ENCODE peak calls at places on chromosomes 6 and 20, in six cellular contexts. K, L, N, S, R and P are unnamed samples.

GRCh38 chr20:9660236-9660868 is 146.0 kb downstream of the LAMP5 start:
- DNase-seq in K (no peak), L (peak; percentile 42), R (no peak), S (no peak), N (no peak), P (peak; percentile 45)

GRCh38 chr20:58815448-58815847 is 35.3 kb downstream of the GNAS-AS1 start:
- DNase-seq in R (no peak), K (no peak), N (no peak), L (no peak), S (no peak), P (no peak)

GRCh38 chr20:45366192-45366591 is 3.2 kb downstream of the SYS1 start:
- DNase-seq in S (no peak), N (no peak), R (no peak), K (no peak), L (no peak), P (no peak)

GRCh38 chr6:166814386-166814785 is 142.0 kb downstream of the RNASET2 start:
- DNase-seq in S (no peak), N (no peak), L (no peak), R (no peak), K (no peak), P (no peak)

GRCh38 chr20:33373735-33374605 is 27.3 kb downstream of the CDK5RAP1 start:
- DNase-seq in N (no peak), K (peak; percentile 40), L (no peak), R (peak; percentile 93), S (no peak), P (no peak)

GRCh38 chr6:170448317-170448716 is 104.8 kb downstream of the PSMB1 start:
- DNase-seq in K (no peak), N (no peak), L (no peak), R (no peak), S (no peak), P (peak; percentile 34)

GRCh38 chr6:132813173-132813856 is 1.1 kb upstream of the RPS12 start:
- DNase-seq in S (peak; percentile 70), L (no peak), K (no peak), R (no peak), N (peak; percentile 16), P (peak; percentile 40)

GRCh38 chr6:145813285-145814034 is 1.1 kb downstream of the FBXO30 start:
- DNase-seq in S (no peak), N (no peak), R (peak; percentile 76), L (no peak), K (no peak), P (no peak)

GRCh38 chr6:163356324-163356723 is 58.2 kb upstream of the QKI start:
- DNase-seq in N (no peak), L (no peak), K (no peak), R (peak; percentile 12), S (peak; percentile 75), P (no peak)

GRCh38 chr6:17300637-17301036 is 19.5 kb downstream of the RBM24 start:
- DNase-seq in N (no peak), L (no peak), S (no peak), R (no peak), K (no peak), P (no peak)

GRCh38 chr6:39553811-39554802 is 171.1 kb downstream of the KIF6 start:
- DNase-seq in R (no peak), N (no peak), L (no peak), S (no peak), K (no peak), P (no peak)

GRCh38 chr20:34473262-34473883 is 42.8 kb upstream of the DYNLRB1 start:
- DNase-seq in L (peak; percentile 51), N (no peak), S (no peak), K (no peak), R (peak; percentile 11), P (no peak)

GRCh38 chr6:116535109-116535508 is 10.4 kb downstream of the TRAPPC3L start:
- DNase-seq in S (no peak), R (peak; percentile 23), N (no peak), K (no peak), L (no peak), P (no peak)

GRCh38 chr6:66145867-66146266 is 438.8 kb upstream of the EYS start:
- DNase-seq in R (no peak), K (no peak), L (no peak), N (no peak), S (peak; percentile 30), P (no peak)

GRCh38 chr6:137148291-137149076 is 25.0 kb downstream of the IL22RA2 start:
- DNase-seq in L (no peak), R (peak; percentile 6), N (no peak), S (peak; percentile 65), K (no peak), P (no peak)

GRCh38 chr6:39466664-39467063 is 144.2 kb upstream of the KCNK16 start:
- DNase-seq in L (no peak), S (no peak), K (no peak), R (no peak), N (no peak), P (no peak)

GRCh38 chr6:1970151-1970561 is 275.2 kb downstream of the GMDS start:
- DNase-seq in K (no peak), R (no peak), L (no peak), N (no peak), S (no peak), P (no peak)

GRCh38 chr6:24721461-24722215 is 2.7 kb upstream of the C6orf62 start:
- DNase-seq in R (no peak), N (no peak), S (no peak), L (no peak), K (no peak), P (no peak)

GRCh38 chr6:154995241-154996162 is at the start of gene TIAM2:
- DNase-seq in K (no peak), S (no peak), L (peak; percentile 44), N (no peak), R (no peak), P (peak; percentile 31)

GRCh38 chr6:158057213-158057987 is 75.7 kb downstream of the SYNJ2 start:
- DNase-seq in S (no peak), N (no peak), R (peak; percentile 97), L (no peak), K (no peak), P (no peak)

GRCh38 chr6:76264466-76264865 is 192.0 kb upstream of the IMPG1 start:
- DNase-seq in L (no peak), S (no peak), R (no peak), K (no peak), N (no peak), P (no peak)

GRCh38 chr20:48983423-48984400 is 62.2 kb downstream of the ARFGEF2 start:
- DNase-seq in R (peak; percentile 91), S (no peak), N (no peak), L (no peak), K (no peak), P (no peak)

GRCh38 chr20:29876911-29877285 is 1380.6 kb upstream of the DEFB115 start:
- DNase-seq in N (no peak), S (peak; percentile 48), K (no peak), R (no peak), L (no peak), P (peak; percentile 38)

GRCh38 chr6:141675957-141676356 is 456.8 kb upstream of the GJE1 start:
- DNase-seq in K (no peak), N (no peak), S (no peak), R (peak; percentile 4), L (no peak), P (no peak)

GRCh38 chr20:44354979-44355502 is 458 bp upstream of the HNF4A start:
- DNase-seq in K (no peak), N (no peak), S (no peak), L (no peak), R (no peak), P (no peak)

GRCh38 chr6:25553502-25553901 is 98.5 kb upstream of the SCGN start:
- DNase-seq in R (no peak), N (no peak), S (no peak), K (no peak), L (no peak), P (no peak)

GRCh38 chr20:41664584-41664983 is 46.4 kb upstream of the CHD6 start:
- DNase-seq in K (no peak), L (no peak), N (no peak), R (peak; percentile 8), S (no peak), P (no peak)

GRCh38 chr6:73180718-73181619 is 44.3 kb downstream of the KHDC1L start:
- DNase-seq in R (peak; percentile 84), S (no peak), N (no peak), K (no peak), L (no peak), P (no peak)

GRCh38 chr6:14510038-14510437 is 392.5 kb downstream of the CD83 start:
- DNase-seq in N (no peak), S (no peak), R (no peak), L (no peak), K (no peak), P (no peak)
- TF ChIP-seq CTCF in N (no peak), S (no peak), R (peak; percentile 40), L (no peak), K (no peak), P (no peak)

GRCh38 chr6:42790549-42791181 is 8.8 kb downstream of the BICRAL start:
- DNase-seq in S (no peak), R (no peak), L (no peak), K (no peak), N (no peak), P (no peak)

GRCh38 chr6:42791706-42792320 is 10.0 kb downstream of the BICRAL start:
- DNase-seq in L (no peak), S (no peak), N (no peak), K (no peak), R (no peak), P (no peak)

GRCh38 chr6:42796171-42796570 is 14.3 kb downstream of the BICRAL start:
- DNase-seq in K (no peak), N (no peak), L (no peak), R (no peak), S (no peak), P (no peak)

GRCh38 chr6:42795651-42796050 is 13.8 kb downstream of the BICRAL start:
- DNase-seq in K (no peak), S (no peak), L (no peak), R (no peak), N (no peak), P (no peak)
- TF ChIP-seq CTCF in K (no peak), S (no peak), L (no peak), R (no peak), N (no peak), P (no peak)

GRCh38 chr20:23165307-23165750 is 79.2 kb upstream of the CD93 start:
- DNase-seq in R (no peak), L (no peak), N (no peak), S (peak; percentile 20), K (no peak), P (peak; percentile 42)
- TF ChIP-seq CTCF in R (peak; percentile 26), L (no peak), N (no peak), S (no peak), K (no peak), P (no peak)

GRCh38 chr20:62779417-62779685 is 16.9 kb upstream of the MRGBP start:
- DNase-seq in K (no peak), N (no peak), S (no peak), R (no peak), L (no peak), P (no peak)

GRCh38 chr20:62777528-62777830 is 18.8 kb upstream of the MRGBP start:
- DNase-seq in L (no peak), K (no peak), R (no peak), S (no peak), N (no peak), P (no peak)

GRCh38 chr20:62780204-62780603 is 16.1 kb upstream of the MRGBP start:
- DNase-seq in K (no peak), S (no peak), R (no peak), L (no peak), N (no peak), P (no peak)

GRCh38 chr20:62778058-62778457 is 18.2 kb upstream of the MRGBP start:
- DNase-seq in R (no peak), N (no peak), L (no peak), S (no peak), K (no peak), P (no peak)

GRCh38 chr20:62778601-62779416 is 17.5 kb upstream of the MRGBP start:
- DNase-seq in N (no peak), R (no peak), S (no peak), L (no peak), K (no peak), P (no peak)
- TF ChIP-seq CTCF in N (no peak), R (no peak), S (no peak), L (no peak), K (no peak), P (no peak)